ENCODE peak calls at places on chromosomes 13 and 19, in seven cellular contexts. W is astrocyte of the cerebellum; K is cerebellum; D is H4; E is A549; H is activated CD8-positive, alpha-beta memory T cell treated with anti-CD3 and anti-CD28 coated beads for 1 hour; Q is breast epithelium. I is an unnamed sample.

GRCh38 chr19:40223135-40223822 is 3.2 kb downstream of the CCNP start:
- DNase-seq in W (no peak), E (no peak), H (no peak), D (no peak), K (no peak), Q (no peak), I (no peak)

GRCh38 chr13:98511435-98511834 is 65.5 kb downstream of the STK24 start:
- DNase-seq in Q (no peak), H (no peak), W (no peak), E (no peak), D (no peak), K (no peak), I (no peak)

GRCh38 chr19:18135712-18136584 is 17.0 kb upstream of the PIK3R2 start:
- DNase-seq in W (no peak), Q (no peak), E (peak; percentile 41), H (no peak), K (no peak), D (no peak), I (peak; percentile 64)

GRCh38 chr19:48933382-48933932 is at the start of gene DHDH:
- DNase-seq in Q (peak; percentile 65), H (peak; percentile 75), W (no peak), D (peak; percentile 62), E (peak; percentile 81), K (peak; percentile 86), I (peak; percentile 95)

GRCh38 chr13:109100705-109101104 is 471.3 kb downstream of the MYO16 start:
- DNase-seq in W (no peak), Q (peak; percentile 39), H (no peak), D (no peak), K (no peak), E (no peak), I (peak; percentile 35)

GRCh38 chr13:99694251-99694650 is 193.0 kb downstream of the TM9SF2 start:
- DNase-seq in Q (no peak), D (no peak), H (no peak), E (no peak), W (no peak), K (peak; percentile 63), I (no peak)

GRCh38 chr13:47679391-47679790 is 321.7 kb downstream of the SUCLA2 start:
- DNase-seq in K (no peak), W (peak; percentile 29), Q (no peak), H (no peak), E (no peak), D (no peak), I (no peak)

GRCh38 chr13:27450921-27451461 is 627 bp upstream of the MTIF3 start:
- DNase-seq in H (peak; percentile 19), D (peak; percentile 26), K (peak; percentile 55), W (no peak), E (peak; percentile 25), Q (peak; percentile 27), I (peak; percentile 87)